ENCODE peak calls at places on chromosome 17, in four cellular contexts. N is lower lobe of right lung, B is transverse colon, Z is PC-3. Y is an unnamed sample.

GRCh38 chr17:65328567-65328966 is 191.4 kb downstream of the RGS9 start:
- DNase-seq in N (no peak), B (peak; percentile 21), Z (no peak), Y (no peak)

GRCh38 chr17:57522436-57523005 is 222.6 kb downstream of the CCDC182 start:
- DNase-seq in N (no peak), B (no peak), Z (no peak), Y (no peak)

GRCh38 chr17:69142473-69142802 is 743 bp upstream of the ABCA6 start:
- DNase-seq in N (no peak), B (no peak), Z (no peak), Y (no peak)

GRCh38 chr17:67487506-67487905 is 110.4 kb downstream of the PITPNC1 start:
- DNase-seq in N (no peak), B (no peak), Z (no peak), Y (no peak)

GRCh38 chr17:7001562-7001961 is 5.7 kb downstream of the ALOX12 start:
- DNase-seq in N (no peak), B (no peak), Z (no peak), Y (peak; percentile 64)

GRCh38 chr17:32929288-32929574 is 1.3 kb downstream of the TMEM98 start:
- DNase-seq in N (no peak), B (no peak), Z (no peak), Y (no peak)

GRCh38 chr17:378068-378467 is 25.5 kb upstream of the RPH3AL start:
- DNase-seq in N (no peak), B (no peak), Z (no peak), Y (no peak)

GRCh38 chr17:77772461-77772897 is 186.0 kb upstream of the TNRC6C start:
- DNase-seq in N (peak; percentile 64), B (peak; percentile 69), Z (peak; percentile 50), Y (peak; percentile 57)

GRCh38 chr17:66625321-66625767 is 209.6 kb upstream of the CACNG5 start:
- DNase-seq in N (no peak), B (no peak), Z (peak; percentile 73), Y (peak; percentile 16)

GRCh38 chr17:27038676-27039075 is 255.2 kb upstream of the WSB1 start:
- DNase-seq in N (no peak), B (no peak), Z (peak; percentile 14), Y (no peak)

GRCh38 chr17:74198694-74199093 is 4.8 kb upstream of the RPL38 start:
- DNase-seq in N (no peak), B (no peak), Z (no peak), Y (peak; percentile 36)

GRCh38 chr17:15143524-15143923 is 121.6 kb downstream of the PMP22 start:
- DNase-seq in N (no peak), B (no peak), Z (no peak), Y (no peak)

GRCh38 chr17:73641779-73642580 is 2.3 kb downstream of the SDK2 start:
- DNase-seq in N (no peak), B (no peak), Z (no peak), Y (no peak)

GRCh38 chr17:17060930-17061329 is 18.7 kb downstream of the MPRIP start:
- DNase-seq in N (no peak), B (no peak), Z (no peak), Y (no peak)

GRCh38 chr17:76014925-76015261 is 12.2 kb downstream of the EVPL start:
- DNase-seq in N (no peak), B (no peak), Z (no peak), Y (no peak)

GRCh38 chr17:17042851-17043667 is 802 bp downstream of the MPRIP start:
- DNase-seq in N (peak; percentile 60), B (no peak), Z (peak; percentile 58), Y (peak; percentile 44)

GRCh38 chr17:72850410-72850809 is 242.1 kb downstream of the SLC39A11 start:
- DNase-seq in N (no peak), B (no peak), Z (peak; percentile 71), Y (no peak)

GRCh38 chr17:2383628-2384167 is 17.2 kb downstream of the MNT start:
- DNase-seq in N (no peak), B (no peak), Z (no peak), Y (no peak)

GRCh38 chr17:81285179-81285878 is 9.8 kb downstream of the SLC38A10 start:
- DNase-seq in N (peak; percentile 91), B (peak; percentile 58), Z (no peak), Y (peak; percentile 75)

GRCh38 chr17:53749178-53749577 is 73.5 kb upstream of the KIF2B start:
- DNase-seq in N (no peak), B (no peak), Z (peak; percentile 55), Y (no peak)

GRCh38 chr17:42459256-42459982 is 741 bp downstream of the ATP6V0A1 start:
- DNase-seq in N (peak; percentile 64), B (peak; percentile 66), Z (no peak), Y (peak; percentile 54)

GRCh38 chr17:8701754-8702153 is 42.9 kb downstream of the CCDC42 start:
- DNase-seq in N (no peak), B (no peak), Z (no peak), Y (no peak)

GRCh38 chr17:72952641-72953313 is 139.7 kb downstream of the SLC39A11 start:
- DNase-seq in N (no peak), B (no peak), Z (no peak), Y (no peak)

GRCh38 chr17:57782642-57783337 is 37.7 kb upstream of the CCDC182 start:
- DNase-seq in N (no peak), B (no peak), Z (no peak), Y (no peak)

GRCh38 chr17:78789663-78790181 is 7.6 kb upstream of the CYTH1 start:
- DNase-seq in N (peak; percentile 87), B (peak; percentile 80), Z (no peak), Y (no peak)

GRCh38 chr17:42679492-42680330 is 1.9 kb downstream of the CCR10 start:
- DNase-seq in N (peak; percentile 89), B (peak; percentile 85), Z (peak; percentile 70), Y (peak; percentile 93)

GRCh38 chr17:66970797-66971196 is 6.3 kb downstream of the CACNG4 start:
- DNase-seq in N (no peak), B (no peak), Z (no peak), Y (no peak)

GRCh38 chr17:55549140-55549539 is 37.9 kb upstream of the SMIM36 start:
- DNase-seq in N (no peak), B (no peak), Z (peak; percentile 68), Y (peak; percentile 53)
- TF ChIP-seq CTCF in N (no peak), B (no peak), Z (peak; percentile 80), Y (peak; percentile 51)

GRCh38 chr17:39165844-39166349 is at the start of gene ARL5C:
- DNase-seq in N (no peak), B (no peak), Z (no peak), Y (no peak)
- H3K4me3 ChIP-seq in N (peak within 1 kb of the TSS; percentile 57), B (peak within 1 kb of the TSS; percentile 53), Z (no peak within 1 kb of the TSS), Y (peak within 1 kb of the TSS; percentile 56)

GRCh38 chr17:63697341-63698286 is 2.3 kb downstream of the LIMD2 start:
- DNase-seq in N (peak; percentile 84), B (peak; percentile 83), Z (peak; percentile 74), Y (peak; percentile 92)
- TF ChIP-seq CTCF in N (peak; percentile 68), B (peak; percentile 47), Z (peak; percentile 89), Y (peak; percentile 75)

DNA sequence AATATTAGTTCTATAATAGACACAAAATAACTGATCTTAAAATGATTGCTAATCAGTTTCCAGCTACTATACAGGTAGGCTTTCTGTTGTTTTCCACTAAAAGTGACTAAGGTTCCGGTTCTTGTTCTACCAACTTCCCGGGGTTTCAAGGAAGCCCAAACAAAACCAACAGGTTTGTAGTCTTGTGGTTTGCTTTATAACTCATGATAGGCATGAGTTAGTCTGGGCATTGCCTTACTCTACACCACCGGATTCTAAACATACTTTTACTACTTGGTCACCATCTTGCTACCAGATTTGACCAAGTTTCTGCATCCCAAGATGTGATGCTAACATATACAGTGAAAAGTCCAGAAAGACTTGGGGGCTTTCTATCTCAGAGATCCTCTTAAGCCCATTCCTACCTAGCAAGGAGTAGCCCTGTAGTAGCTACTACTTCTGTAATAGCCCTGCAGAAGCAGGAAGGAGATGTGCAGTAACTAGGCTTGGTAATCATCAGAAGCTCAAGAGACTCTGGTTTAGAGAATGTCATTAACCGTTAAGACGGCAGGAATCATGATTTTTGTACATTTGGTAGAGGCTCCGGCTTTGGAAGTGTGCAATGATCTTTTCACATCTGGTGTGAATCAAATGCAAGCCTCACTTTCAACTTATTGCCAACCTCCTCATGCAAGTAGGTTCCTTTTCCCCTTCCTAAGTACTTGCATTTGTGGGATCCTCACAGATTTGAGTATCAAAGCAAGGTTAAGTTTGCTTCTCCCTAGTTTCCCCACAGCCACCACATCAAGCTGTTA is 1.6 kb downstream of the FAM117A start:
- DNase-seq in N (no peak), B (no peak), Z (peak; percentile 88), Y (no peak)
- H3K4me3 ChIP-seq in N (peak overlapping the region; percentile 71), B (peak overlapping the region; percentile 89), Z (peak overlapping the region; percentile 76), Y (peak overlapping the region; percentile 85)

DNA sequence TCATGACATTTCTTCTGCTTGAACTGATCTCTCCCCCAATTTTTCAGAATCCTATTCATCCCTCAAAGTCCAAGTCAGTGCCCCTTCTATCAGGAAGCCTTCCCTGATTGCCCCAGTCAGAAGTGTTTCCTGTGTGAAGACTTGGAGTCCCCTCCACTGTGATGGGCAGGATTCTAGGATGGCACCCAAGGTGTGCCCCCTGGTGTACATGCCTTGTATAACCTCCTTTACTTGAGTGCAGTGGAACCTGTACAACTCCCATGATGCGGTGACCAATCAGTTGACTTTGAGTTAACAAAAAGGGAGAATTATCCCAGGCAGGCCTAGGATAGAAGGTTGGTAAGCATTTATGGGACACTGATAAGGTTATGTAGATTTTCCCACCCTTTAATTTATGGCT is 23.4 kb downstream of the MYH13 start:
- DNase-seq in N (no peak), B (no peak), Z (no peak), Y (peak; percentile 45)
- TF ChIP-seq CTCF in N (peak; percentile 17), B (no peak), Z (no peak), Y (peak; percentile 42)

DNA sequence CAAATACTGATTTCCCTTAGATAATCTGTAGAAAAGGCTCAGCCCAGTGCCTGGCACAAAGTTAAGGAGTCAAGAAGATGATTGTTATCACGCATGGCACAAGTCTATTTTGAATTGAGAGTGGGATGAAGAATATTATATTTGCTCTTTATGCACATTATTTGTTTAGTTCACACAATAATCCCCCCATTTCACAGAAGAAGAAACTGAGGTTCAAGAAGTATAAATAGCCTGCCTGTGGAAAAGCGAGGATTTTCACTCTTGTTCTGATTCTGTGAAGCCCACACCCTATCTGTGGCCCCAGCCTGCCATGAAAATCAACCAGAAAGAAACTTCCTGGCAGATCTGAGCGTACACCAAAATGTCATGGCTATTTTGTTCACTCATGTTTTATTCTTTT is 73.0 kb downstream of the YPEL2 start:
- DNase-seq in N (no peak), B (no peak), Z (no peak), Y (no peak)
- H3K4me3 ChIP-seq in N (no peak overlapping the region), B (no peak overlapping the region), Z (no peak overlapping the region), Y (no peak overlapping the region)